ENCODE peak calls at places on chromosomes 2 and 18, in five cellular contexts. A is A549, M is aorta, X is heart left ventricle, E is right cardiac atrium. K is an unnamed sample.
A peak's percentile ranks its signal among the peaks of the same experiment; 100 is the strongest.

GRCh38 chr2:171595896-171596295 is 73.6 kb downstream of the CYBRD1 start:
- DNase-seq in A (peak; percentile 36), M (no peak), X (no peak), E (no peak), K (no peak)

GRCh38 chr2:201733544-201733943 is 35.1 kb upstream of the MPP4 start:
- DNase-seq in A (no peak), M (no peak), X (no peak), E (no peak), K (no peak)

GRCh38 chr18:47736376-47737140 is 193.9 kb downstream of the SMAD2 start:
- DNase-seq in A (no peak), M (no peak), X (no peak), E (no peak), K (no peak)

GRCh38 chr2:37459095-37459981 is 114.9 kb downstream of the QPCT start:
- DNase-seq in A (no peak), M (no peak), X (no peak), E (no peak), K (no peak)

GRCh38 chr2:200455958-200456421 is 53.9 kb downstream of the KCTD18 start:
- DNase-seq in A (no peak), M (no peak), X (no peak), E (no peak), K (no peak)

GRCh38 chr2:215828528-215829184 is 184.7 kb downstream of the MREG start:
- DNase-seq in A (peak; percentile 83), M (no peak), X (peak; percentile 42), E (peak; percentile 52), K (peak; percentile 80)

GRCh38 chr2:38201784-38202183 is 125.8 kb upstream of the CYP1B1 start:
- DNase-seq in A (no peak), M (no peak), X (no peak), E (no peak), K (no peak)

GRCh38 chr2:95004702-95005101 is 20.8 kb upstream of the MAL start:
- DNase-seq in A (no peak), M (peak; percentile 11), X (no peak), E (no peak), K (no peak)

GRCh38 chr18:59877366-59877765 is 22.4 kb upstream of the PMAIP1 start:
- DNase-seq in A (no peak), M (no peak), X (no peak), E (no peak), K (no peak)

GRCh38 chr2:39730685-39731302 is 48.3 kb downstream of the THUMPD2 start:
- DNase-seq in A (peak; percentile 34), M (no peak), X (no peak), E (no peak), K (no peak)

GRCh38 chr2:241279413-241279812 is 36.1 kb downstream of the HDLBP start:
- DNase-seq in A (no peak), M (no peak), X (no peak), E (no peak), K (peak; percentile 41)

GRCh38 chr2:17626986-17627385 is 86.5 kb downstream of the VSNL1 start:
- DNase-seq in A (no peak), M (no peak), X (no peak), E (no peak), K (no peak)

GRCh38 chr2:171390941-171391516 is 42.8 kb downstream of the METTL8 start:
- DNase-seq in A (peak; percentile 31), M (no peak), X (no peak), E (no peak), K (no peak)

DNA sequence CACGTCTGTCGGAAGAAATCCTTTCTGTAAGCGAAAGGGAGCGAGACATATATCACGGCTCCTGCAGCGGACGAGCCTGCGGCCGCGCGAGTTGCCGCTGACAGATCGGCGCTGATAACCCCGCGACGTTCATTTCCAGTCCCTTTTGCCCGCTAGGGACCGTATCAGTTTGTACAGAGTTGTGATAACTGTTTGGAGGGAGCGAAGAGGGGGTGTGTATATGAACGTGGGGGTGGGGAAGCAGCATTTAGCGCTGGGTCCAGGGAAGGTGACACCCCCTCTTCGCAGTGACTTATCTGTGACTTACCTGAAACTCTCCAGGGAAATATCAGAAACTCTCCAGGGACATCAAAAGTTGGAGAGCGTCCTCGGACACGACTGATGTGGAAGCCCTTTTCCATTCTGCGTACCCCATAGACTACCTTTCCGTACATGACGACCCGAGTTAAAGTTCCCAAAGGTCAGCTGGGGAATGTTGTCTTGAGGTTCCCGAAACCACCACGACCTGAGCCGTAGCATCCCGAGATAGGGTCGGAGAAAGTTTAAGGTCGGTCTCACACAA is 948 bp upstream of the GATA6 start:
- DNase-seq in A (peak; percentile 45), M (no peak), X (no peak), E (peak; percentile 42), K (peak; percentile 76)
- H3K4me1 ChIP-seq in A (peaks cover 20% of the 10 kb centered on the region), M (no peaks in the 10 kb centered on the region), X (peaks cover 43% of the 10 kb centered on the region), E (no peaks in the 10 kb centered on the region), K (no peaks in the 10 kb centered on the region)

GRCh38 chr2:196166876-196167275 is 4.5 kb downstream of the STK17B start:
- DNase-seq in A (no peak), M (no peak), X (no peak), E (no peak), K (no peak)
- H3K4me1 ChIP-seq in A (peaks cover 32% of the 10 kb centered on the region), M (peaks cover 2% of the 10 kb centered on the region), X (peaks cover 21% of the 10 kb centered on the region), E (peaks cover 2% of the 10 kb centered on the region), K (peaks cover 21% of the 10 kb centered on the region)

DNA sequence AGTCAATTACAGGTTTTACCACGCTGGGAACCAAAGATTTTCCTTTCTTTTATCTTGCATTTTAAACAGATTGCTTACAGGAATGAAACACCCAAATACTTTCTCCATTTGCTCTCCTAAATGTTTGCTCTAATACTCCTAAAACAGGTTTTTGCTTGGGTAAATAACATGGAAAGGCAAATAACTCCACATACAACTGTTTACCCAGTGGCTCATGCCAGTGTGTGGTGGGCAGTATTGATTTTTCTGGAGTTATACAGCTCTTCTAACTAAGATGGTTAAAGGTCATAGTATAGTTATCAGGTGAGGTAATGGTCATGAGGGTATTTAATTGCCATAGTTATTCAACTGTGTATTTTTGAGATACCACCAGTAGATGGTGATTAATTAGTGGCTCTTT is 61.2 kb upstream of the RAB27B start:
- DNase-seq in A (peak; percentile 20), M (no peak), X (no peak), E (no peak), K (peak; percentile 37)
- H3K4me1 ChIP-seq in A (peaks cover 31% of the 10 kb centered on the region), M (no peaks in the 10 kb centered on the region), X (no peaks in the 10 kb centered on the region), E (no peaks in the 10 kb centered on the region), K (peaks cover 25% of the 10 kb centered on the region)

GRCh38 chr2:96161785-96162367 is 16.6 kb upstream of the DUSP2 start:
- DNase-seq in A (no peak), M (no peak), X (no peak), E (no peak), K (no peak)
- H3K4me1 ChIP-seq in A (no peaks in the 10 kb centered on the region), M (no peaks in the 10 kb centered on the region), X (no peaks in the 10 kb centered on the region), E (no peaks in the 10 kb centered on the region), K (no peaks in the 10 kb centered on the region)

GRCh38 chr2:7061436-7061779 is 144.2 kb downstream of the RNF144A start:
- DNase-seq in A (no peak), M (no peak), X (no peak), E (no peak), K (no peak)
- H3K4me1 ChIP-seq in A (no peaks in the 10 kb centered on the region), M (peaks cover 11% of the 10 kb centered on the region), X (no peaks in the 10 kb centered on the region), E (no peaks in the 10 kb centered on the region), K (no peaks in the 10 kb centered on the region)

GRCh38 chr2:107737764-107738163 is 88.9 kb upstream of the RGPD4 start:
- DNase-seq in A (no peak), M (no peak), X (no peak), E (no peak), K (no peak)

GRCh38 chr2:107743274-107743673 is 83.4 kb upstream of the RGPD4 start:
- DNase-seq in A (no peak), M (no peak), X (no peak), E (no peak), K (no peak)

GRCh38 chr2:107738268-107738667 is 88.4 kb upstream of the RGPD4 start:
- DNase-seq in A (no peak), M (no peak), X (no peak), E (no peak), K (no peak)

GRCh38 chr2:107742460-107743027 is 84.1 kb upstream of the RGPD4 start:
- DNase-seq in A (no peak), M (no peak), X (no peak), E (no peak), K (no peak)

DNA sequence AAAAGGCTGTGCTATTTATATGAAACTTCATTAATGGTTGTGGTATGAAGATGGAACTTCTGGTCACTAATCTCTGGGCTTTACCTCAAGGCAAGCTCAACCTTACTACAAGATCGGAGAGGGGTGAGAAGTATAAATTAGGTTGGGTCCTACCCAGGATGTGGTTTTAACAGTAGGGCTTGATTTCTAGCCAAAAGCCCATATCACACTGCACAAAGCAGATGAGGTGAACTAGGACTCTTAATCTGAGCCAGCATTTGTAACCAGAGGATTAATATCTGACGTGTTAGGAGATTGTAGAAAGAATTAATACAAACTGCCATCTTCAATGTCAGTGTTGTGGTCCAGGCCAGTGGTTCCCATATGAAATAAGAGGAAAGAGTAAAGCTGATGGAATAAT is 86.4 kb upstream of the RGPD4 start:
- DNase-seq in A (no peak), M (no peak), X (no peak), E (no peak), K (no peak)
- H3K4me1 ChIP-seq in A (no peaks in the 10 kb centered on the region), M (peaks cover 10% of the 10 kb centered on the region), X (no peaks in the 10 kb centered on the region), E (no peaks in the 10 kb centered on the region), K (no peaks in the 10 kb centered on the region)